ENCODE peak calls at places on chromosomes 4 and X, in ten cellular contexts. One of them, this sample, is unnamed.

GRCh38 chrX:136192839-136193414 is 45.6 kb downstream of the FHL1 start:
- DNase-seq in neural progenitor cell: no peak
- DNase-seq in CD8-positive, alpha-beta T cell: no peak
- DNase-seq in thyroid gland: no peak
- DNase-seq in right lobe of liver: no peak
- DNase-seq in fibroblast of lung: peak
- DNase-seq in tibial artery: no peak
- DNase-seq in SK-N-SH: no peak
- DNase-seq in brain microvascular endothelial cell: no peak
- DNase-seq in A549: no peak
- DNase-seq in this sample: no peak

GRCh38 chr4:168572002-168572401 is 75.2 kb downstream of the PALLD start:
- DNase-seq in neural progenitor cell: no peak
- DNase-seq in A549: no peak
- DNase-seq in fibroblast of lung: no peak
- DNase-seq in thyroid gland: no peak
- DNase-seq in brain microvascular endothelial cell: no peak
- DNase-seq in CD8-positive, alpha-beta T cell: no peak
- DNase-seq in right lobe of liver: no peak
- DNase-seq in tibial artery: no peak
- DNase-seq in SK-N-SH: no peak
- DNase-seq in this sample: no peak

GRCh38 chr4:1910643-1911042 is 39.5 kb downstream of the NSD2 start:
- DNase-seq in brain microvascular endothelial cell: peak
- DNase-seq in right lobe of liver: no peak
- DNase-seq in A549: peak
- DNase-seq in SK-N-SH: peak
- DNase-seq in thyroid gland: peak
- DNase-seq in CD8-positive, alpha-beta T cell: no peak
- DNase-seq in neural progenitor cell: peak
- DNase-seq in fibroblast of lung: peak
- DNase-seq in tibial artery: no peak
- DNase-seq in this sample: peak

GRCh38 chr4:155543126-155543765 is 123.4 kb upstream of the GUCY1A1 start:
- DNase-seq in CD8-positive, alpha-beta T cell: no peak
- DNase-seq in thyroid gland: no peak
- DNase-seq in right lobe of liver: no peak
- DNase-seq in brain microvascular endothelial cell: peak
- DNase-seq in fibroblast of lung: peak
- DNase-seq in tibial artery: no peak
- DNase-seq in neural progenitor cell: no peak
- DNase-seq in A549: no peak
- DNase-seq in SK-N-SH: no peak
- DNase-seq in this sample: peak

GRCh38 chr4:102343964-102344519 is 1.2 kb downstream of the SLC39A8 start:
- DNase-seq in tibial artery: no peak
- DNase-seq in A549: no peak
- DNase-seq in CD8-positive, alpha-beta T cell: no peak
- DNase-seq in right lobe of liver: peak
- DNase-seq in brain microvascular endothelial cell: no peak
- DNase-seq in thyroid gland: peak
- DNase-seq in neural progenitor cell: peak
- DNase-seq in fibroblast of lung: peak
- DNase-seq in SK-N-SH: no peak
- DNase-seq in this sample: peak

GRCh38 chr4:100984901-100985300 is 362.4 kb downstream of the PPP3CA start:
- DNase-seq in right lobe of liver: no peak
- DNase-seq in thyroid gland: no peak
- DNase-seq in brain microvascular endothelial cell: no peak
- DNase-seq in fibroblast of lung: peak
- DNase-seq in CD8-positive, alpha-beta T cell: no peak
- DNase-seq in A549: no peak
- DNase-seq in tibial artery: no peak
- DNase-seq in neural progenitor cell: no peak
- DNase-seq in SK-N-SH: no peak
- DNase-seq in this sample: no peak

GRCh38 chr4:154137320-154137905 is 348.5 kb upstream of the SFRP2 start:
- DNase-seq in CD8-positive, alpha-beta T cell: no peak
- DNase-seq in brain microvascular endothelial cell: no peak
- DNase-seq in neural progenitor cell: no peak
- DNase-seq in thyroid gland: no peak
- DNase-seq in fibroblast of lung: no peak
- DNase-seq in right lobe of liver: no peak
- DNase-seq in tibial artery: no peak
- DNase-seq in A549: no peak
- DNase-seq in SK-N-SH: no peak
- DNase-seq in this sample: no peak

GRCh38 chr4:121717680-121718237 is 21.0 kb upstream of the ANXA5 start:
- DNase-seq in thyroid gland: no peak
- DNase-seq in fibroblast of lung: no peak
- DNase-seq in CD8-positive, alpha-beta T cell: no peak
- DNase-seq in A549: no peak
- DNase-seq in SK-N-SH: no peak
- DNase-seq in neural progenitor cell: no peak
- DNase-seq in right lobe of liver: no peak
- DNase-seq in brain microvascular endothelial cell: no peak
- DNase-seq in tibial artery: no peak
- DNase-seq in this sample: no peak

GRCh38 chr4:10926025-10926424 is 241.5 kb upstream of the CLNK start:
- DNase-seq in brain microvascular endothelial cell: peak
- DNase-seq in CD8-positive, alpha-beta T cell: no peak
- DNase-seq in tibial artery: no peak
- DNase-seq in fibroblast of lung: peak
- DNase-seq in SK-N-SH: no peak
- DNase-seq in thyroid gland: no peak
- DNase-seq in A549: no peak
- DNase-seq in right lobe of liver: no peak
- DNase-seq in neural progenitor cell: peak
- DNase-seq in this sample: no peak

GRCh38 chr4:61277785-61278184 is 77.7 kb downstream of the ADGRL3 start:
- DNase-seq in neural progenitor cell: no peak
- DNase-seq in fibroblast of lung: peak
- DNase-seq in brain microvascular endothelial cell: peak
- DNase-seq in thyroid gland: no peak
- DNase-seq in SK-N-SH: no peak
- DNase-seq in tibial artery: no peak
- DNase-seq in right lobe of liver: no peak
- DNase-seq in CD8-positive, alpha-beta T cell: no peak
- DNase-seq in A549: no peak
- DNase-seq in this sample: no peak

GRCh38 chr4:38948551-38948950 is 80.9 kb downstream of the FAM114A1 start:
- DNase-seq in fibroblast of lung: peak
- DNase-seq in tibial artery: peak
- DNase-seq in A549: no peak
- DNase-seq in neural progenitor cell: no peak
- DNase-seq in thyroid gland: no peak
- DNase-seq in right lobe of liver: peak
- DNase-seq in brain microvascular endothelial cell: peak
- DNase-seq in SK-N-SH: no peak
- DNase-seq in CD8-positive, alpha-beta T cell: no peak
- DNase-seq in this sample: peak

GRCh38 chr4:3059090-3059428 is 15.3 kb downstream of the HTT-AS start:
- DNase-seq in fibroblast of lung: no peak
- DNase-seq in thyroid gland: no peak
- DNase-seq in brain microvascular endothelial cell: no peak
- DNase-seq in A549: no peak
- DNase-seq in CD8-positive, alpha-beta T cell: no peak
- DNase-seq in SK-N-SH: no peak
- DNase-seq in neural progenitor cell: no peak
- DNase-seq in tibial artery: no peak
- DNase-seq in right lobe of liver: no peak
- DNase-seq in this sample: no peak

GRCh38 chr4:108834167-108834566 is 71.3 kb upstream of the ETNPPL start:
- DNase-seq in tibial artery: no peak
- DNase-seq in SK-N-SH: no peak
- DNase-seq in CD8-positive, alpha-beta T cell: no peak
- DNase-seq in fibroblast of lung: peak
- DNase-seq in A549: no peak
- DNase-seq in brain microvascular endothelial cell: peak
- DNase-seq in thyroid gland: no peak
- DNase-seq in neural progenitor cell: no peak
- DNase-seq in right lobe of liver: no peak
- DNase-seq in this sample: peak

GRCh38 chrX:21655901-21656586 is 2.1 kb downstream of the KLHL34 start:
- DNase-seq in SK-N-SH: peak
- DNase-seq in neural progenitor cell: no peak
- DNase-seq in CD8-positive, alpha-beta T cell: no peak
- DNase-seq in A549: no peak
- DNase-seq in fibroblast of lung: no peak
- DNase-seq in tibial artery: no peak
- DNase-seq in thyroid gland: no peak
- DNase-seq in brain microvascular endothelial cell: no peak
- DNase-seq in right lobe of liver: no peak
- DNase-seq in this sample: no peak

GRCh38 chrX:68132749-68133148 is 300.5 kb downstream of the OPHN1 start:
- DNase-seq in neural progenitor cell: no peak
- DNase-seq in SK-N-SH: no peak
- DNase-seq in fibroblast of lung: no peak
- DNase-seq in thyroid gland: no peak
- DNase-seq in right lobe of liver: no peak
- DNase-seq in A549: no peak
- DNase-seq in tibial artery: no peak
- DNase-seq in CD8-positive, alpha-beta T cell: no peak
- DNase-seq in brain microvascular endothelial cell: no peak
- DNase-seq in this sample: no peak

GRCh38 chrX:72347366-72347765 is 41.7 kb upstream of the CITED1 start:
- DNase-seq in SK-N-SH: no peak
- DNase-seq in right lobe of liver: no peak
- DNase-seq in brain microvascular endothelial cell: no peak
- DNase-seq in tibial artery: no peak
- DNase-seq in CD8-positive, alpha-beta T cell: no peak
- DNase-seq in thyroid gland: no peak
- DNase-seq in fibroblast of lung: no peak
- DNase-seq in neural progenitor cell: no peak
- DNase-seq in A549: no peak
- DNase-seq in this sample: no peak

GRCh38 chr4:20432098-20432497 is 180.4 kb downstream of the SLIT2 start:
- DNase-seq in CD8-positive, alpha-beta T cell: no peak
- DNase-seq in SK-N-SH: no peak
- DNase-seq in fibroblast of lung: peak
- DNase-seq in tibial artery: no peak
- DNase-seq in neural progenitor cell: peak
- DNase-seq in brain microvascular endothelial cell: no peak
- DNase-seq in thyroid gland: no peak
- DNase-seq in A549: no peak
- DNase-seq in right lobe of liver: no peak
- DNase-seq in this sample: peak
- H3K27ac ChIP-seq in CD8-positive, alpha-beta T cell: no peak
- H3K27ac ChIP-seq in SK-N-SH: no peak
- H3K27ac ChIP-seq in fibroblast of lung: no peak
- H3K27ac ChIP-seq in tibial artery: no peak
- H3K27ac ChIP-seq in neural progenitor cell: peak
- H3K27ac ChIP-seq in brain microvascular endothelial cell: no peak
- H3K27ac ChIP-seq in thyroid gland: no peak
- H3K27ac ChIP-seq in A549: no peak
- H3K27ac ChIP-seq in right lobe of liver: no peak
- H3K27ac ChIP-seq in this sample: peak

DNA sequence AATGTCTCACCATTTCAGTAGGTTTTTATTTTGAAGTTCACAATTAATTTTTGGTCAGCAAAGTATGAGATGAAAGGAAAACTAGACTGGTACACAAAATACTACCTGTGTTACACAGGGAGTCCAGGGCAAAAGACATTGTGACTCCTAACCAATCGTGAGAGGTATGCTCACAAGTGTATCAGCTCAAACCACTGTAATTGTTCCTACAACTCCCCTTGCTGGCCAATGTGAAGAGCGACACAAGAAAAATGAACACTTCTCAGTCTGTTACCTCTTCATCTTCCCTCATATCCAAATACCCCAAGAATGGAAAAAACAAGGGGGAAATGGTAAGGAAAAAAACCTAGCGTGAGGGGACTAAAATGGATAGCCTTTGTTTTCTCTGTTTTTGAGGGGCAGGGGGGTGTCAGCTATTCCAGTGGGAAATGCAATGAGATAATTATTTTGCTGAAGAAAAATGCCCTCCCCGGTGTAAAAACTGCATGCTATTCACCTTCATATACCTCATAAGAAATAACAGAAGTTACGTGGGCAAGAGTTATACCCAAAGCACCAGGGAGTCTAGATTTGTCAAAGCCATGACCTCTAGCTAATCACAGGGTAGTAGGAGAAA is 30.6 kb upstream of the NSUN7 start:
- DNase-seq in A549: peak
- DNase-seq in brain microvascular endothelial cell: peak
- DNase-seq in SK-N-SH: peak
- DNase-seq in CD8-positive, alpha-beta T cell: no peak
- DNase-seq in neural progenitor cell: peak
- DNase-seq in thyroid gland: peak
- DNase-seq in right lobe of liver: no peak
- DNase-seq in tibial artery: no peak
- DNase-seq in fibroblast of lung: peak
- DNase-seq in this sample: peak
- TF ChIP-seq CTCF in A549: peak
- TF ChIP-seq CTCF in brain microvascular endothelial cell: peak
- TF ChIP-seq CTCF in SK-N-SH: peak
- TF ChIP-seq CTCF in CD8-positive, alpha-beta T cell: no peak
- TF ChIP-seq CTCF in neural progenitor cell: peak
- TF ChIP-seq CTCF in thyroid gland: peak
- TF ChIP-seq CTCF in right lobe of liver: peak
- TF ChIP-seq CTCF in tibial artery: no peak
- TF ChIP-seq CTCF in fibroblast of lung: peak
- TF ChIP-seq CTCF in this sample: peak

DNA sequence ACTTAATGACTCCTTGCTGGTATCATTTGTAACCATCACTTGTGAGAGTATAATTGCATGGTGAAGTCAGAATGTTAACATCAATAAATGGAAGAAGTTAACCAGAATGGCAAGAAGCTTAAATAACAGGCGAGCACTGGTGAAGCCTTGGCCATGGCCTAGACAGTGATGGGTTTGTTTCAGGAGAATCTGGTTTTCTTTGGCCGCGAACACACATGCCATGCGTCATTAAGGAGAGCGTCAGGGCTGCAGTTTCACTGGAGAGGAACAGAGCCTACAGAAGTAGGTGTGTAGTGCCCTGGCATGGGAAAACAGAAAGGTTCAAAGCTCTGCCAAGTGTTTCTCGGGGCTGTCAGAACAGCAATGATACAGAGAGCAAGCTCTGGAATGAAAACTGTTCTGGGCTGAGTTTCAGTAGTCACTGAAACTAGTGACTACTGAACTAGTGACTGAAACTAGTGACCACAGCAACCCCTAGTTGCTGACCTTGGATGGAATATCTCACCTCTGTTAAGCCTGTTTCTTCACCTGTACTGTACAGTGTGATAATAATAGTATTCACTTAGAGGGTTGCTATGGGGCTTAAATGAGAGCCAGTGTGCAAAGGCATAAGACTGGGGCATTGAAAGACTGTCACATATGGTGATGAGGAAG is 93.8 kb downstream of the C4orf51 start:
- DNase-seq in A549: no peak
- DNase-seq in SK-N-SH: no peak
- DNase-seq in right lobe of liver: no peak
- DNase-seq in neural progenitor cell: no peak
- DNase-seq in CD8-positive, alpha-beta T cell: no peak
- DNase-seq in tibial artery: no peak
- DNase-seq in brain microvascular endothelial cell: no peak
- DNase-seq in thyroid gland: peak
- DNase-seq in fibroblast of lung: peak
- DNase-seq in this sample: no peak
- H3K27ac ChIP-seq in A549: no peak
- H3K27ac ChIP-seq in SK-N-SH: no peak
- H3K27ac ChIP-seq in right lobe of liver: no peak
- H3K27ac ChIP-seq in neural progenitor cell: no peak
- H3K27ac ChIP-seq in CD8-positive, alpha-beta T cell: no peak
- H3K27ac ChIP-seq in tibial artery: no peak
- H3K27ac ChIP-seq in brain microvascular endothelial cell: no peak
- H3K27ac ChIP-seq in thyroid gland: peak
- H3K27ac ChIP-seq in fibroblast of lung: no peak
- H3K27ac ChIP-seq in this sample: no peak

GRCh38 chr4:74444891-74445642 is at the start of gene AREG:
- DNase-seq in thyroid gland: peak
- DNase-seq in SK-N-SH: peak
- DNase-seq in CD8-positive, alpha-beta T cell: peak
- DNase-seq in right lobe of liver: peak
- DNase-seq in neural progenitor cell: peak
- DNase-seq in brain microvascular endothelial cell: peak
- DNase-seq in tibial artery: peak
- DNase-seq in A549: peak
- DNase-seq in fibroblast of lung: peak
- DNase-seq in this sample: peak
- TF ChIP-seq CTCF in thyroid gland: peak
- TF ChIP-seq CTCF in SK-N-SH: peak
- TF ChIP-seq CTCF in CD8-positive, alpha-beta T cell: peak
- TF ChIP-seq CTCF in right lobe of liver: peak
- TF ChIP-seq CTCF in neural progenitor cell: peak
- TF ChIP-seq CTCF in brain microvascular endothelial cell: peak
- TF ChIP-seq CTCF in tibial artery: peak
- TF ChIP-seq CTCF in A549: peak
- TF ChIP-seq CTCF in fibroblast of lung: peak
- TF ChIP-seq CTCF in this sample: peak